ENCODE peak calls at places on chromosomes 6 and 20, in four cellular contexts. One of them, this sample, is unnamed. For H3K36me3, the result is how much of the 10 kb centered on the place peaks cover.

GRCh38 chr20:58997141-58997770 is 9.8 kb downstream of the CTSZ start:
- DNase-seq in aorta: peak
- DNase-seq in left ventricle myocardium inferior: no peak
- DNase-seq in heart left ventricle: peak
- DNase-seq in this sample: no peak

GRCh38 chr20:36319356-36320260 is 13.5 kb downstream of the DLGAP4 start:
- DNase-seq in aorta: peak
- DNase-seq in left ventricle myocardium inferior: no peak
- DNase-seq in heart left ventricle: no peak
- DNase-seq in this sample: no peak

GRCh38 chr6:115691433-115691832 is 369.3 kb downstream of the FRK start:
- DNase-seq in aorta: no peak
- DNase-seq in left ventricle myocardium inferior: no peak
- DNase-seq in heart left ventricle: no peak
- DNase-seq in this sample: no peak

GRCh38 chr6:112061605-112062004 is 7.7 kb downstream of the CCN6 start:
- DNase-seq in aorta: no peak
- DNase-seq in left ventricle myocardium inferior: no peak
- DNase-seq in heart left ventricle: no peak
- DNase-seq in this sample: no peak

GRCh38 chr6:6771964-6772363 is 183.4 kb downstream of the LY86 start:
- DNase-seq in aorta: no peak
- DNase-seq in left ventricle myocardium inferior: no peak
- DNase-seq in heart left ventricle: no peak
- DNase-seq in this sample: no peak

GRCh38 chr6:106087548-106088325 is 1.6 kb downstream of the PRDM1 start:
- DNase-seq in aorta: no peak
- DNase-seq in left ventricle myocardium inferior: peak
- DNase-seq in heart left ventricle: peak
- DNase-seq in this sample: peak

GRCh38 chr20:38612921-38613320 is 11.3 kb downstream of the ARHGAP40 start:
- DNase-seq in aorta: no peak
- DNase-seq in left ventricle myocardium inferior: no peak
- DNase-seq in heart left ventricle: no peak
- DNase-seq in this sample: no peak

GRCh38 chr6:50467931-50468330 is 245.4 kb upstream of the TFAP2D start:
- DNase-seq in aorta: no peak
- DNase-seq in left ventricle myocardium inferior: no peak
- DNase-seq in heart left ventricle: no peak
- DNase-seq in this sample: no peak

GRCh38 chr6:143620461-143620860 is 57.3 kb upstream of the PHACTR2 start:
- DNase-seq in aorta: no peak
- DNase-seq in left ventricle myocardium inferior: no peak
- DNase-seq in heart left ventricle: no peak
- DNase-seq in this sample: no peak

GRCh38 chr6:97501875-97502274 is 218.9 kb upstream of the MMS22L start:
- DNase-seq in aorta: no peak
- DNase-seq in left ventricle myocardium inferior: no peak
- DNase-seq in heart left ventricle: no peak
- DNase-seq in this sample: no peak

GRCh38 chr20:10735195-10735949 is 61.6 kb upstream of the JAG1 start:
- DNase-seq in aorta: no peak
- DNase-seq in left ventricle myocardium inferior: peak
- DNase-seq in heart left ventricle: no peak
- DNase-seq in this sample: no peak

GRCh38 chr20:36359668-36360406 is 53.7 kb downstream of the DLGAP4 start:
- DNase-seq in aorta: no peak
- DNase-seq in left ventricle myocardium inferior: no peak
- DNase-seq in heart left ventricle: no peak
- DNase-seq in this sample: no peak

GRCh38 chr6:104909140-104909525 is 47.8 kb upstream of the LIN28B start:
- DNase-seq in aorta: no peak
- DNase-seq in left ventricle myocardium inferior: no peak
- DNase-seq in heart left ventricle: no peak
- DNase-seq in this sample: no peak

GRCh38 chr20:52340036-52340634 is 148.6 kb upstream of the ZFP64 start:
- DNase-seq in aorta: no peak
- DNase-seq in left ventricle myocardium inferior: no peak
- DNase-seq in heart left ventricle: no peak
- DNase-seq in this sample: no peak

GRCh38 chr6:152185158-152185574 is 377.7 kb downstream of the ESR1 start:
- DNase-seq in aorta: no peak
- DNase-seq in left ventricle myocardium inferior: no peak
- DNase-seq in heart left ventricle: no peak
- DNase-seq in this sample: no peak

GRCh38 chr6:119035459-119035858 is 43.0 kb downstream of the FAM184A start:
- DNase-seq in aorta: no peak
- DNase-seq in left ventricle myocardium inferior: no peak
- DNase-seq in heart left ventricle: no peak
- DNase-seq in this sample: no peak

GRCh38 chr20:50198716-50199115 is 8.1 kb downstream of the CEBPB start:
- DNase-seq in aorta: no peak
- DNase-seq in left ventricle myocardium inferior: no peak
- DNase-seq in heart left ventricle: no peak
- DNase-seq in this sample: no peak

GRCh38 chr20:50203951-50204937 is 13.6 kb downstream of the CEBPB start:
- DNase-seq in aorta: no peak
- DNase-seq in left ventricle myocardium inferior: no peak
- DNase-seq in heart left ventricle: no peak
- DNase-seq in this sample: no peak

GRCh38 chr20:50199703-50200102 is 9.1 kb downstream of the CEBPB start:
- DNase-seq in aorta: no peak
- DNase-seq in left ventricle myocardium inferior: no peak
- DNase-seq in heart left ventricle: no peak
- DNase-seq in this sample: no peak

GRCh38 chr20:50200482-50201104 is 10.0 kb downstream of the CEBPB start:
- DNase-seq in aorta: no peak
- DNase-seq in left ventricle myocardium inferior: peak
- DNase-seq in heart left ventricle: peak
- DNase-seq in this sample: peak

GRCh38 chr20:50202677-50203076 is 12.0 kb downstream of the CEBPB start:
- DNase-seq in aorta: no peak
- DNase-seq in left ventricle myocardium inferior: no peak
- DNase-seq in heart left ventricle: no peak
- DNase-seq in this sample: no peak
- H3K36me3 ChIP-seq in aorta: under half
- H3K36me3 ChIP-seq in left ventricle myocardium inferior: under half
- H3K36me3 ChIP-seq in heart left ventricle: under half
- H3K36me3 ChIP-seq in this sample: under half

GRCh38 chr6:167103041-167103816 is 19.7 kb upstream of the CCR6 start:
- DNase-seq in aorta: peak
- DNase-seq in left ventricle myocardium inferior: no peak
- DNase-seq in heart left ventricle: no peak
- DNase-seq in this sample: no peak
- H3K27ac ChIP-seq in aorta: no peak
- H3K27ac ChIP-seq in left ventricle myocardium inferior: no peak
- H3K27ac ChIP-seq in heart left ventricle: no peak
- H3K27ac ChIP-seq in this sample: no peak

GRCh38 chr6:91483415-91483814 is 896.5 kb upstream of the MAP3K7 start:
- DNase-seq in aorta: no peak
- DNase-seq in left ventricle myocardium inferior: no peak
- DNase-seq in heart left ventricle: no peak
- DNase-seq in this sample: no peak

GRCh38 chr6:91480397-91480796 is 893.5 kb upstream of the MAP3K7 start:
- DNase-seq in aorta: no peak
- DNase-seq in left ventricle myocardium inferior: no peak
- DNase-seq in heart left ventricle: no peak
- DNase-seq in this sample: no peak

GRCh38 chr6:91476000-91476399 is 889.1 kb upstream of the MAP3K7 start:
- DNase-seq in aorta: no peak
- DNase-seq in left ventricle myocardium inferior: no peak
- DNase-seq in heart left ventricle: no peak
- DNase-seq in this sample: no peak

GRCh38 chr6:91482498-91482897 is 895.6 kb upstream of the MAP3K7 start:
- DNase-seq in aorta: no peak
- DNase-seq in left ventricle myocardium inferior: no peak
- DNase-seq in heart left ventricle: no peak
- DNase-seq in this sample: no peak

GRCh38 chr6:91477688-91478087 is 890.8 kb upstream of the MAP3K7 start:
- DNase-seq in aorta: no peak
- DNase-seq in left ventricle myocardium inferior: no peak
- DNase-seq in heart left ventricle: no peak
- DNase-seq in this sample: no peak
- H3K4me3 ChIP-seq in aorta: no peak
- H3K4me3 ChIP-seq in left ventricle myocardium inferior: no peak
- H3K4me3 ChIP-seq in heart left ventricle: no peak
- H3K4me3 ChIP-seq in this sample: no peak

GRCh38 chr6:13315896-13316295 is 12.4 kb downstream of the TBC1D7 start:
- DNase-seq in aorta: no peak
- DNase-seq in left ventricle myocardium inferior: no peak
- DNase-seq in heart left ventricle: no peak
- DNase-seq in this sample: no peak
- H3K36me3 ChIP-seq in aorta: under half
- H3K36me3 ChIP-seq in left ventricle myocardium inferior: half or more
- H3K36me3 ChIP-seq in heart left ventricle: under half
- H3K36me3 ChIP-seq in this sample: half or more

DNA sequence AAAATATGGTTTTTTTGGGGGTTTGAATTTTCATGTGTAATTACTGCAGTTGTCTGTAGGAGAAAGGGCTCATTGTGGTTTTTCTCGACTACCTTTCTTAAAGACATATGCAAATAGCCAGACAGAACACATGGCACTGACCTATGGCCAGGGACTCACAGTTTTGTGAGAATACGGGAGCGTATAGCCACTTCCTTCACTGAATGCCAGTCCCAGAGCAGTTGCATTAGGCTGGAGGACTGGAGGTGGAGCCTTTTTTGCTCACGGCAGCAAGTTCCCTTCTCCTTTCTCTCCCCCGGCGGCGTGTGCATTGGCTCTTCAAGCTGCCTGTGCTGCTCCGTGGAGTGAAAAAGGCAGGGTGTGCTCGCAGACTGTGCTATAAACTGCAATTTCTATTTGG is 114.9 kb downstream of the AKAP7 start:
- DNase-seq in aorta: peak
- DNase-seq in left ventricle myocardium inferior: peak
- DNase-seq in heart left ventricle: peak
- DNase-seq in this sample: peak
- H3K27ac ChIP-seq in aorta: no peak
- H3K27ac ChIP-seq in left ventricle myocardium inferior: peak
- H3K27ac ChIP-seq in heart left ventricle: no peak
- H3K27ac ChIP-seq in this sample: no peak